ENCODE peak calls at places on chromosome 3, in four cellular contexts. One of them, this sample, is unnamed.

GRCh38 chr3:182979719-182980191 is 583 bp downstream of the DCUN1D1 start:
- DNase-seq in thoracic aorta: no peak
- DNase-seq in dorsolateral prefrontal cortex: no peak
- DNase-seq in aorta: peak
- DNase-seq in this sample: peak

GRCh38 chr3:179068779-179069530 is 2.7 kb downstream of the ZMAT3 start:
- DNase-seq in thoracic aorta: no peak
- DNase-seq in aorta: no peak
- DNase-seq in dorsolateral prefrontal cortex: no peak
- DNase-seq in this sample: peak

GRCh38 chr3:189766416-189766815 is 135.2 kb downstream of the TP63 start:
- DNase-seq in dorsolateral prefrontal cortex: no peak
- DNase-seq in thoracic aorta: no peak
- DNase-seq in aorta: no peak
- DNase-seq in this sample: no peak

GRCh38 chr3:31064021-31064420 is 169.6 kb upstream of the GADL1 start:
- DNase-seq in aorta: no peak
- DNase-seq in dorsolateral prefrontal cortex: no peak
- DNase-seq in thoracic aorta: no peak
- DNase-seq in this sample: no peak

GRCh38 chr3:194120789-194121770 is 14.9 kb upstream of the HES1 start:
- DNase-seq in thoracic aorta: no peak
- DNase-seq in aorta: no peak
- DNase-seq in dorsolateral prefrontal cortex: no peak
- DNase-seq in this sample: no peak

GRCh38 chr3:42762046-42762724 is 10.9 kb downstream of the CCDC13 start:
- DNase-seq in dorsolateral prefrontal cortex: no peak
- DNase-seq in thoracic aorta: no peak
- DNase-seq in aorta: no peak
- DNase-seq in this sample: no peak

GRCh38 chr3:170277833-170278586 is 55.8 kb downstream of the PRKCI start:
- DNase-seq in aorta: no peak
- DNase-seq in dorsolateral prefrontal cortex: no peak
- DNase-seq in thoracic aorta: no peak
- DNase-seq in this sample: no peak

GRCh38 chr3:178382388-178383061 is 153.7 kb upstream of the KCNMB2 start:
- DNase-seq in thoracic aorta: no peak
- DNase-seq in dorsolateral prefrontal cortex: no peak
- DNase-seq in aorta: no peak
- DNase-seq in this sample: no peak

GRCh38 chr3:25783661-25784512 is 644 bp upstream of the NGLY1 start:
- DNase-seq in aorta: peak
- DNase-seq in dorsolateral prefrontal cortex: peak
- DNase-seq in thoracic aorta: peak
- DNase-seq in this sample: peak

GRCh38 chr3:23549148-23549910 is 256.4 kb upstream of the UBE2E1 start:
- DNase-seq in dorsolateral prefrontal cortex: no peak
- DNase-seq in aorta: no peak
- DNase-seq in thoracic aorta: no peak
- DNase-seq in this sample: no peak

GRCh38 chr3:133401374-133402135 is 1.7 kb downstream of the BFSP2 start:
- DNase-seq in thoracic aorta: no peak
- DNase-seq in aorta: peak
- DNase-seq in dorsolateral prefrontal cortex: no peak
- DNase-seq in this sample: no peak

GRCh38 chr3:31952205-31952604 is 28.9 kb downstream of the OSBPL10 start:
- DNase-seq in aorta: no peak
- DNase-seq in thoracic aorta: no peak
- DNase-seq in dorsolateral prefrontal cortex: no peak
- DNase-seq in this sample: no peak

DNA sequence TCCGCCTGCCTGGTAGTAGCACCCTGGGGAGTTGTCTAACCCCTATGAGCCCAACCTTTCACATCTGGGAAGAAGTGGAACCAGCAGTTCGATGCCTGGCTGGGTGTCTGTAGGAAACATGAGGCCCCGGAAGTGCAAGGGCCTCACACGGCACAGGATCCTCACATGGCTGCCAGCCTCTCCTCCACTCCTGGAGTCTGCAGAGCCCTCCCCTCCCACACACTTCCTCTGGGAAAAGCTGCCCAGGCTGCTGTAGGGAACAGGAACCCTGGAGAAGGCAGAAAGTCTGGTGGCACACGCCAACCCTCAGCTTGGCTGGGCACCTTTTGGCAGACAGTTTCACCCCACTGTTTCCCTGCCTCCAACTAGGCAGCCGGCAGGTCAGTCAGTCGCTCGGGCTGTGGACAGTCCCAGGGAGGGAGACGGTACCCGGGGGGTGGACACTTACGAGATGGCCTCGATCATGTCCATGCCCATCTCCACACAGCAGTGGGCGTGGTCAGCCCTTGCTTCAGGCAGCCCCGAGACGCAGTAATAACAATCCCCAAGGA is 118.4 kb downstream of the ADCY5 start:
- DNase-seq in dorsolateral prefrontal cortex: no peak
- DNase-seq in aorta: peak
- DNase-seq in thoracic aorta: no peak
- DNase-seq in this sample: no peak
- H3K27ac ChIP-seq in dorsolateral prefrontal cortex: peak
- H3K27ac ChIP-seq in aorta: peak
- H3K27ac ChIP-seq in thoracic aorta: peak
- H3K27ac ChIP-seq in this sample: peak

GRCh38 chr3:122245513-122246174 is 62.2 kb downstream of the CASR start:
- DNase-seq in dorsolateral prefrontal cortex: no peak
- DNase-seq in aorta: no peak
- DNase-seq in thoracic aorta: no peak
- DNase-seq in this sample: no peak
- H3K27ac ChIP-seq in dorsolateral prefrontal cortex: no peak
- H3K27ac ChIP-seq in aorta: no peak
- H3K27ac ChIP-seq in thoracic aorta: no peak
- H3K27ac ChIP-seq in this sample: no peak

DNA sequence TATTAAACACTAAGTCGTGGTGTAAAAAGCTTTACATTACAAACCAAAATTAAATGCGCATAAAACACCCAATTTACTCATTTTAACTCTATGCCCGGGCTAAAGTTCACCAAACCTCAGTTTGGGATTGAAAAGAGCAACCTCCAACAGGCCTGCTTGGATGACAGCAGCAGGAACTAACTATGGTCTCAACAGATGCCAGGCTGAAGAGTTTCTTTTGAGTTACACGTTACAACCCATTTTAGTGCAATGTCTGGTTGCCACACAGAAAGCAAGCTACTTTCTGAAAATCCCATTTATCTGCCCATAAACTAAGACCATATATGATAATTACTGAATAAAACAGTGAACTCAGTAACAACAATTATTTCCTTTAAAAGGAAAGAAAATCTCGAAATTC is 2.2 kb downstream of the SATB1 start:
- DNase-seq in thoracic aorta: no peak
- DNase-seq in dorsolateral prefrontal cortex: no peak
- DNase-seq in aorta: no peak
- DNase-seq in this sample: no peak
- H3K27ac ChIP-seq in thoracic aorta: no peak
- H3K27ac ChIP-seq in dorsolateral prefrontal cortex: peak
- H3K27ac ChIP-seq in aorta: no peak
- H3K27ac ChIP-seq in this sample: no peak

DNA sequence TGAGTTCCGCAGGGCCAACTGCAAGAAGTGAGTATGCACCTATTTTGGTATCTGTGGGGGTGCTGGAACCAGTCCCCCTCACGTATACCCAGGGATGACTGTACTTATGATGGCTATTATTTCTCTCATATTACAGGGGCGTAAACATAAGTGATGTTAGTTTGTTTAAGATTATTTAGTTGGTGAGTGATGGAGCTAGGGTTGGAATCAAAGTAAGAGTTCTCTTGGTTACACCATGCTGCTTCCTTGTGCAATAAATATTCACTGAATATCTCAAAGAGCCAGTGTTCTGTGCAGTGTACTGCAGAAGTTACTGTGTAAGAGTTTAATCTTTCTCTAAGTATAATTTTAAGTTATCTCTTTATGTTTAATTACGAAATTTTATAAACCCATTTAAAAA is 12.8 kb upstream of the UTS2B start:
- DNase-seq in thoracic aorta: no peak
- DNase-seq in aorta: no peak
- DNase-seq in dorsolateral prefrontal cortex: no peak
- DNase-seq in this sample: no peak
- H3K27ac ChIP-seq in thoracic aorta: peak
- H3K27ac ChIP-seq in aorta: peak
- H3K27ac ChIP-seq in dorsolateral prefrontal cortex: no peak
- H3K27ac ChIP-seq in this sample: no peak

GRCh38 chr3:86988986-86989385 is 2.0 kb downstream of the VGLL3 start:
- DNase-seq in aorta: no peak
- DNase-seq in dorsolateral prefrontal cortex: no peak
- DNase-seq in thoracic aorta: no peak
- DNase-seq in this sample: no peak
- H3K27ac ChIP-seq in aorta: peak
- H3K27ac ChIP-seq in dorsolateral prefrontal cortex: no peak
- H3K27ac ChIP-seq in thoracic aorta: peak
- H3K27ac ChIP-seq in this sample: no peak

GRCh38 chr3:58001979-58002378 is 6.2 kb upstream of the FLNB start:
- DNase-seq in thoracic aorta: no peak
- DNase-seq in aorta: no peak
- DNase-seq in dorsolateral prefrontal cortex: no peak
- DNase-seq in this sample: no peak

GRCh38 chr3:58000306-58000705 is 7.9 kb upstream of the FLNB start:
- DNase-seq in aorta: no peak
- DNase-seq in thoracic aorta: no peak
- DNase-seq in dorsolateral prefrontal cortex: no peak
- DNase-seq in this sample: no peak

GRCh38 chr3:57999423-58000115 is 8.7 kb upstream of the FLNB start:
- DNase-seq in thoracic aorta: no peak
- DNase-seq in dorsolateral prefrontal cortex: no peak
- DNase-seq in aorta: no peak
- DNase-seq in this sample: no peak

GRCh38 chr3:58000713-58001467 is 7.3 kb upstream of the FLNB start:
- DNase-seq in dorsolateral prefrontal cortex: no peak
- DNase-seq in aorta: no peak
- DNase-seq in thoracic aorta: no peak
- DNase-seq in this sample: no peak

GRCh38 chr3:57998366-57999283 is 9.6 kb upstream of the FLNB start:
- DNase-seq in aorta: no peak
- DNase-seq in dorsolateral prefrontal cortex: no peak
- DNase-seq in thoracic aorta: no peak
- DNase-seq in this sample: peak
- H3K27ac ChIP-seq in aorta: no peak
- H3K27ac ChIP-seq in dorsolateral prefrontal cortex: no peak
- H3K27ac ChIP-seq in thoracic aorta: peak
- H3K27ac ChIP-seq in this sample: peak

DNA sequence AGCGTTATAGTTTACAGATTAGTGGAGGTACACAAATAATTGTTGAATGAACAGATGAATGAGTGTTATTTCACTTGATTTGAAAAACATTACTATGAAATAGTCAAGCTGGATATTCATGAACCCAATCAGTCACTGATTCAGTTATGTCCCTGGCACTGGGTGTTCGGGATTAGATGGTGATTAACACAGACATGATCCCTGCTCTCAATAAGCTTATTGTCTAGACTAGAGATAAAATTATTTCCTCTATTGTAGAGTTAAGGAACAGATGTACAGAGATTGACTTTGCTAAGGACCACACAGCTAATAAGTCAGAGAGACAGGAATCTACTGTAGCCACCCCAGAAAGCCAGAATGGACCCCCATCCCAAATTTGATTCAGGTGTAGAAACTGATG is 963 bp downstream of the GRAMD1C start:
- DNase-seq in thoracic aorta: no peak
- DNase-seq in aorta: no peak
- DNase-seq in dorsolateral prefrontal cortex: no peak
- DNase-seq in this sample: no peak
- H3K27ac ChIP-seq in thoracic aorta: no peak
- H3K27ac ChIP-seq in aorta: no peak
- H3K27ac ChIP-seq in dorsolateral prefrontal cortex: no peak
- H3K27ac ChIP-seq in this sample: no peak

DNA sequence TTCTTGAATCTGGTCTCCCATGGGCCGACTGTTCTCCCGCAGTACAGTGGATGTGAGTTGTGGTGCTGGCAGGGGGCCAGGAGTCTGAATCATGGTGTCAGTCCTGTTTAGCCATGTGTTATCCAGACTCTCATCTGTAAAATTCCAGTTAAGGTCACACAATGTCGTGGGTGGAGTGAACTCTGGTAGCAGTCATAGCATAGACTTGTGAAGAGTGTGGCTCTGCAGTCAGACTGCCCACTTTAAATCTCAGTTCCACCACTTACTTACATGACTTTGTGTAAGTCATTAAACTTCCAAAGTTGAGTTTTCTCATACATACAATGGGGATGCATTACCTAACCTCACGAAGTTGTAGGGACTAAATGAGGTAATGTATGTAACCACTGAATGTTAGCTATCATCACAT is 93.7 kb downstream of the PCCB start:
- DNase-seq in aorta: peak
- DNase-seq in thoracic aorta: peak
- DNase-seq in dorsolateral prefrontal cortex: no peak
- DNase-seq in this sample: no peak
- H3K27ac ChIP-seq in aorta: no peak
- H3K27ac ChIP-seq in thoracic aorta: peak
- H3K27ac ChIP-seq in dorsolateral prefrontal cortex: no peak
- H3K27ac ChIP-seq in this sample: no peak

This sample was measured in caudate nucleus.